ENCODE peak calls at places on chromosomes 13 and 19, in five cellular contexts. F is left ventricle myocardium inferior, Z is Peyer's patch, U is lower leg skin, L is brain microvascular endothelial cell. E is an unnamed sample.

GRCh38 chr13:112464720-112465119 is 88.6 kb downstream of the SPACA7 start:
- DNase-seq in F (no peak), Z (no peak), U (peak), L (no peak), E (no peak)

GRCh38 chr19:11130824-11131455 is 24.6 kb downstream of the SPC24 start:
- DNase-seq in F (peak), Z (peak), U (peak), L (peak), E (peak)

GRCh38 chr13:112943309-112944125 is 25.5 kb upstream of the MCF2L start:
- DNase-seq in F (peak), Z (peak), U (no peak), L (no peak), E (peak)

GRCh38 chr19:17109962-17110598 is 34.5 kb downstream of the MYO9B start:
- DNase-seq in F (peak), Z (no peak), U (peak), L (no peak), E (no peak)

GRCh38 chr13:53460776-53461175 is 432.2 kb downstream of the OLFM4 start:
- DNase-seq in F (no peak), Z (no peak), U (no peak), L (no peak), E (no peak)

GRCh38 chr19:10290439-10290875 is 705 bp downstream of the ICAM5 start:
- DNase-seq in F (no peak), Z (no peak), U (no peak), L (no peak), E (no peak)

GRCh38 chr19:34120846-34121639 is 51.3 kb upstream of the LSM14A start:
- DNase-seq in F (no peak), Z (no peak), U (no peak), L (peak), E (peak)

GRCh38 chr19:48928164-48929005 is 5.1 kb upstream of the DHDH start:
- DNase-seq in F (no peak), Z (no peak), U (no peak), L (no peak), E (peak)

GRCh38 chr19:39430675-39431593 is 4.8 kb downstream of the RPS16 start:
- DNase-seq in F (no peak), Z (no peak), U (no peak), L (peak), E (peak)

GRCh38 chr13:76016799-76017198 is 380.7 kb downstream of the LMO7 start:
- DNase-seq in F (no peak), Z (no peak), U (no peak), L (peak), E (peak)

GRCh38 chr13:93963266-93964131 is 516.0 kb downstream of the DCT start:
- DNase-seq in F (no peak), Z (no peak), U (no peak), L (peak), E (peak)

GRCh38 chr19:51181913-51182419 is 39.9 kb downstream of the SIGLEC7 start:
- DNase-seq in F (no peak), Z (no peak), U (no peak), L (no peak), E (no peak)

GRCh38 chr13:43159007-43159406 is 135.6 kb downstream of the DNAJC15 start:
- DNase-seq in F (no peak), Z (no peak), U (no peak), L (peak), E (peak)

GRCh38 chr13:75258159-75258782 is 223.7 kb downstream of the TBC1D4 start:
- DNase-seq in F (no peak), Z (no peak), U (no peak), L (no peak), E (peak)

DNA sequence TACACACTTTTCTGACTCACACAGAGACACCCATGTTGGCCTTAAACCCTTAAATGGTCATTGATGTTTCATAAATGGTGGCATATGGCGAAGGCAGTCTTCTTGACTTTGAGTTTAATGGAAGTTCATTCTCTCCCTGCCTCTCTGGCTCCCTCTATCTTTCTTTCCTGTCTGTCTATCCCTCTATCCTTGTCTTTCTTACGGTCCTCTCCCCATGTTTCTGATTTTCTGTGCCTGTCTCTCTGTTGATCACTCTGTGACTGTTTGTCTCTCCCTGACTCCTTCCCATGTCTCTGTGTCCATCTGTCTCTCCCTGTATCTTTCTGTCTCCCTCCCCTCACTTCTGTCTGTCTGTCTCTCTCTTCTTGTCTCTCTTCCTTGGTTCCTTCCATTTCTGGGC is 43.2 kb upstream of the SHKBP1 start:
- DNase-seq in F (no peak), Z (no peak), U (no peak), L (no peak), E (no peak)
- TF ChIP-seq CTCF in F (no peak), Z (no peak), U (no peak), L (peak), E (peak)

GRCh38 chr19:19775891-19776205 is 42.9 kb upstream of the ZNF14 start:
- DNase-seq in F (no peak), Z (no peak), U (no peak), L (no peak), E (no peak)

GRCh38 chr19:19776206-19777008 is 43.5 kb upstream of the ZNF14 start:
- DNase-seq in F (peak), Z (peak), U (peak), L (peak), E (peak)

GRCh38 chr19:19774354-19775033 is 41.6 kb upstream of the ZNF14 start:
- DNase-seq in F (no peak), Z (no peak), U (no peak), L (no peak), E (no peak)

GRCh38 chr19:19778666-19779065 is 42.9 kb downstream of the ZNF506 start:
- DNase-seq in F (no peak), Z (no peak), U (no peak), L (no peak), E (no peak)

DNA sequence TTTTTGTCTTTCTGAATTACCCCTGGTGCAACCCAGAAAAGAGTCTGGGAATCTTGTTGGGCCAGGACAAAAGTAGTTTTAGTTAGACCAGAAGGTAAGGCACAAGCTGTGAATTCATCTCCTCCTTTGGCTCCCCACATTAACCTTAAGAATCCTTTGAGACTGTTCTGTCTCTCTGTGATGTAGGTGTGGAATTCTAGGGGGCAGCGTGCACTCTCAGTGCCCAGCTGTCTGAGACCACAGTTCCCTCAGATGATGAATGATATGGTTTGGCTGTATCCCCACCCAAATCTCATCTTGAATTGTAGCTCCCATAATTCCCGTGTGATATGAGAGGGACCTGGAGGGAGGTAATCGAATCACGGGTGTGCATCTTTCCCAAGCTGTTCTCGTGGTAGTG is 43.9 kb downstream of the ZNF506 start:
- DNase-seq in F (no peak), Z (no peak), U (no peak), L (no peak), E (no peak)
- TF ChIP-seq CTCF in F (no peak), Z (no peak), U (no peak), L (no peak), E (no peak)

GRCh38 chr13:27556109-27556508 is 64.2 kb downstream of the LNX2 start:
- DNase-seq in F (no peak), Z (no peak), U (no peak), L (peak), E (peak)
- TF ChIP-seq CTCF in F (peak), Z (no peak), U (no peak), L (peak), E (no peak)

DNA sequence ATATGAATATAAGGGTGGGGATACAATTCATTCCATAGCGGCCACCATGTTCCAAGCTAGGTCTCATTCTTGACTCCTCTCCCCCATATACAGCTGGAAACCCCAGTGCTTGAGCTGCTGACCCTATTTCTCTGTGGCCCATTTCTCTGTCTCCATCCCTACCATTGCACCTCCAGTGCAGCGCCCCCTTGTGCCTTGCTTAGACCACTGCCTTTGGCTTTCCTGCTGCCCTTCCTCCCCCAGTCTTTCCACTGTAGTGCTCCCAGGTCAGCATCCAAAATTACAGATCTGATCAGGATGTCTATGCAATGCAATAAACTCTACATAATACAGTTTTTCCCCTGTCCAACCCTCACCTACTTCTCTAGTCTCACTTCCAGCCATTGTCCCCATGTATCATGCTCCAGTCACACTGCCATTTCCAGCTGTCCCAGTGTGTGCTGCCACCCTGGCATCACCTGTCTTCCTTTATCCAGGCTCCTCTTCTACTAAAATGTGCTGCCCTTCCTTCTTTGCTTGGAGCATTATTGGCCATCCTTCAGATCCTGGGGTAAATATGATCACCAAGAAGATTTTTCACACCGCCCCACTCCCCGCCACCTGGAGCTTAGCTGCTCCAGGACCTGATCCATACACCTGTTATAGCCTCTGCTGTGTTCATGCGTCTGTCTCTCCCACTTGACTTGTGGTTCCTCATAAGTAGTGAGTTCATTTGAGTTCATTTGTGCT is 199.4 kb upstream of the IPO5 start:
- DNase-seq in F (no peak), Z (no peak), U (no peak), L (no peak), E (no peak)
- TF ChIP-seq CTCF in F (no peak), Z (no peak), U (no peak), L (peak), E (peak)

DNA sequence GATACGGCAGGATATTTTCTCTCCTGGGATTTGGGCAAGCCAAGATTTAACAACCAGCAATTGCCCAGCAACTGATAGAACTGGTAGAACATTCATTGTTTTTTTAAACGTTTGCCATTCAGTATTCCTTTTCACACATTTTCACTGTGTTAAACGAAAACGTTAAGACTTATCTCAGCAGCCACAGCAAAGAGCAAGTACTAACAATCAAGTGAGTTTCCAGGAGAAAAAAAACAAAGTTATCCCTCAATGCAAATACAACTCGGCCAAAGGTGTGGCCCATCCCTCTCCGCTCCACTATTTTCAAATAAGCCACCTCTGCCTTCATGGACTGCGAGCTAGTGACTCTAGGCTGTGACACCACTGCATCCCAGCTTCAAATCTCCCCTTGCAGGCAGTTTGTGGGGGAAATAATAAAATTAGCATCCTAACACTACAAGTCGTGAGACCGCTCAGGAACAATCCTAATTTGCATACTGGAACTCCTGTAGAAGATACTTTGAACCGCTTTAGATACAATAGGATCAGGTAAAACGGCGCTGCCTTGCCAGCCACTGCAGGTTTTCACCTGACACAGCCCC is 449 bp upstream of the RFXAP start:
- DNase-seq in F (no peak), Z (no peak), U (no peak), L (no peak), E (no peak)
- TF ChIP-seq CTCF in F (no peak), Z (no peak), U (no peak), L (no peak), E (no peak)

GRCh38 chr19:4589579-4590410 is 30.3 kb upstream of the SEMA6B start:
- DNase-seq in F (peak), Z (no peak), U (no peak), L (no peak), E (no peak)
- TF ChIP-seq CTCF in F (peak), Z (no peak), U (no peak), L (peak), E (peak)

E was measured in cardiac fibroblast.